ENCODE peak calls at places on chromosome 7, in seven cellular contexts. H is stomach, I is aorta, E is MM.1S, R is heart left ventricle, G is body of pancreas, O is HL-60. Q is an unnamed sample.

GRCh38 chr7:28572321-28573058 is 160.2 kb downstream of the CREB5 start:
- DNase-seq in E (no peak), R (no peak), H (no peak), I (no peak), O (no peak), G (peak; percentile 11), Q (no peak)

GRCh38 chr7:153886506-153887391 is 165.4 kb upstream of the DPP6 start:
- DNase-seq in R (no peak), E (no peak), I (peak; percentile 72), O (no peak), H (no peak), G (peak; percentile 17), Q (no peak)

GRCh38 chr7:44735403-44736165 is 13.1 kb upstream of the ZMIZ2 start:
- DNase-seq in R (no peak), H (no peak), I (no peak), O (no peak), G (no peak), E (peak; percentile 15), Q (peak; percentile 99)

GRCh38 chr7:126702242-126703016 is 550.3 kb downstream of the GRM8 start:
- DNase-seq in I (no peak), G (no peak), O (no peak), E (no peak), R (no peak), H (no peak), Q (peak; percentile 17)

GRCh38 chr7:85483205-85483604 is 296.3 kb upstream of the SEMA3D start:
- DNase-seq in G (no peak), R (no peak), I (no peak), E (no peak), O (no peak), H (no peak), Q (peak; percentile 91)

GRCh38 chr7:138890782-138891445 is 90.3 kb downstream of the KIAA1549 start:
- DNase-seq in H (no peak), R (no peak), E (no peak), I (no peak), O (no peak), G (peak; percentile 43), Q (peak; percentile 69)

GRCh38 chr7:121961491-121961890 is 88.5 kb downstream of the PTPRZ1 start:
- DNase-seq in R (no peak), H (no peak), E (no peak), I (no peak), G (no peak), O (no peak), Q (peak; percentile 53)

GRCh38 chr7:137993395-137993743 is 8.5 kb downstream of the CREB3L2 start:
- DNase-seq in H (no peak), O (no peak), R (no peak), G (no peak), I (no peak), E (no peak), Q (no peak)

GRCh38 chr7:20778063-20778721 is 8.5 kb downstream of the SP8 start:
- DNase-seq in I (peak; percentile 72), R (no peak), H (peak; percentile 42), E (peak; percentile 46), G (no peak), O (no peak), Q (no peak)

GRCh38 chr7:27105161-27106122 is 3.0 kb upstream of the HOXA2 start:
- DNase-seq in O (no peak), G (no peak), H (no peak), I (no peak), E (no peak), R (no peak), Q (no peak)

GRCh38 chr7:135169936-135170222 is 628 bp downstream of the CYREN start:
- DNase-seq in O (peak; percentile 50), E (peak; percentile 62), R (no peak), H (no peak), I (no peak), G (no peak), Q (peak; percentile 35)

DNA sequence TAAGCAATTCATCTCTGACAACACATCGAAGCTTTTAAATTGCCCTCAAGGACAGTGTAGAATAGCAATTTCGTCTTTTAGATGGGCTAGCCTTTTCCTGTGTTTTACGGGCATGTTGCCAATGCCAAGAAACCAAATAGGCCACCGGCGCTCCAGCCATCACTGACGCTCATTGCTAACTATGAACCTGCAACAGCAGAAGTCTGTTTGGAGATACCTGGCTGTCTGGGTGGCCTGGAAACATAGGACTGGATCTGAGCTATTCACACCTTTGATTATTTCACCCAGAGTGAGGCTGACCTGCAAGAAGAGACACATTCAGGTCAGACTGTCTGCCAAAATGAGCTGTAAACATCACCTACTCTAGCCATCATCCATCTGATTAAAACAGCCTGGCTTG is 12.0 kb downstream of the KPNA7 start:
- DNase-seq in I (no peak), O (no peak), R (no peak), G (no peak), E (no peak), H (no peak), Q (no peak)
- H3K4me3 ChIP-seq in I (no peak overlapping the region), O (no peak overlapping the region), R (no peak overlapping the region), G (no peak overlapping the region), E (no peak overlapping the region), H (no peak overlapping the region), Q (no peak overlapping the region)

GRCh38 chr7:18541189-18541870 is 45.8 kb downstream of the HDAC9 start:
- DNase-seq in G (peak; percentile 90), I (peak; percentile 84), H (peak; percentile 86), O (no peak), E (no peak), R (peak; percentile 73), Q (peak; percentile 31)
- H3K4me3 ChIP-seq in G (no peak overlapping the region), I (peak overlapping the region; percentile 15), H (no peak overlapping the region), O (no peak overlapping the region), E (no peak overlapping the region), R (no peak overlapping the region), Q (no peak overlapping the region)

GRCh38 chr7:98286701-98287485 is 5.4 kb downstream of the BRI3 start:
- DNase-seq in I (no peak), E (no peak), R (peak; percentile 45), G (peak; percentile 72), O (no peak), H (peak; percentile 46), Q (no peak)

GRCh38 chr7:98284335-98285036 is 3.0 kb downstream of the BRI3 start:
- DNase-seq in G (peak; percentile 89), I (peak; percentile 93), R (peak; percentile 88), H (peak; percentile 85), E (no peak), O (peak; percentile 82), Q (peak; percentile 71)

GRCh38 chr7:98286093-98286525 is 4.6 kb downstream of the BRI3 start:
- DNase-seq in I (peak; percentile 88), R (peak; percentile 78), H (peak; percentile 62), E (no peak), G (peak; percentile 85), O (peak; percentile 51), Q (peak; percentile 76)

GRCh38 chr7:98283887-98284222 is 2.4 kb downstream of the BRI3 start:
- DNase-seq in I (no peak), O (peak; percentile 13), H (no peak), E (no peak), R (no peak), G (no peak), Q (no peak)

DNA sequence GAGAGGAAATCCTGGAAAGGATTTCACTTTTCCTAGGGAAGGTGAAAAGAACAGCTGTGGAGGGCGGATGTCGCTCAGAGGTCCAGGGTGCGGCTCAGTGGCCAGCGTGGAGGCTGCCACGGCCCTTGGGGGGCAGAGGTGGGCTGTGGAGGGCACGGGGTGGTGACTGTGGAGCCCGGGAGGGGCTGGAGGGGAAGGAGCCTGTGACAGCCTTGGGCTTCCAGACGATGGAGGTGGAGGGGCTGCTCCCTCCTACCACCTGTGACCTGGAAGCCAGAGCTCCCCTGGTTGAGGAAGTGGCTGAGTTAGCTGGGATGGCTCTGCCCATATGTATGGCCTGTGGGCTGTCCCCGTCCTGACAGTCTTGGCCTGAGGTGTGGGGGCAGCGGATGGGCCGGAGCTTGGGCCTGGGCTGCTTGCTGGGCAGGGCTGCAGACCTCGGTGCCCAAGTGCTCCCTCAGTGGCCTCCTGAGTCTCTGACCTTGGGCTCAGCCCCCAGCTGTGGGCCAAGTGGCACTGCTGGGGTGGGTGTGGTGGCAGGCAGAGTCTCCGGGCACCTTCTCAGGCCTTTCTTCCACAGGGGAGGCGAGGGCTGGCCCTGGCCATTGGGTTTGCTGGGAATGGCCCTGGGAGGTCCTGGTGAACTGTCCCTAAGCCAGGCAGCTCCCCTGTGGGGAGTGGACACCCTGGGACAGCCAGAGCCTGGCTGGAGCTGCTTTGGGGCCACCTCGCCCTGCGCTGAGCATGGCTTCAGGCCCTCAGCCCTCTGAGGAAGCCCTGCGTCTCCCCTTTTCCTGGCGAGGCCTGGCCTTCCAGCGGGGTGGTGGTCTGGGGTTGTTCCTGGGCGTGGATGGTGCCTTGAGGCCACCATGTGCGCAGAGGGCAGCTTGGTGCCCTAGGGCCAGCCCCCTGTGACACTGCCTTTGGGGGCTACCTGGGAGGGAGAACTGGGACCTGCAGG is 3.9 kb downstream of the BRI3 start:
- DNase-seq in G (no peak), O (no peak), R (no peak), H (no peak), E (no peak), I (no peak), Q (no peak)
- H3K4me3 ChIP-seq in G (no peak overlapping the region), O (peak overlapping the region; percentile 70), R (no peak overlapping the region), H (peak overlapping the region; percentile 93), E (no peak overlapping the region), I (no peak overlapping the region), Q (peak overlapping the region; percentile 93)

GRCh38 chr7:515628-516027 is 4.0 kb downstream of the PDGFA start:
- DNase-seq in R (no peak), H (no peak), O (no peak), I (no peak), E (no peak), G (no peak), Q (no peak)

GRCh38 chr7:512541-513311 is 6.9 kb downstream of the PDGFA start:
- DNase-seq in E (no peak), I (peak; percentile 87), G (peak; percentile 91), R (peak; percentile 52), O (no peak), H (peak; percentile 87), Q (no peak)

GRCh38 chr7:514651-515598 is 4.7 kb downstream of the PDGFA start:
- DNase-seq in E (no peak), R (peak; percentile 54), O (no peak), H (peak; percentile 77), I (no peak), G (peak; percentile 71), Q (peak; percentile 17)

GRCh38 chr7:513521-514166 is 6.0 kb downstream of the PDGFA start:
- DNase-seq in E (no peak), H (no peak), R (no peak), O (no peak), I (no peak), G (peak; percentile 42), Q (peak; percentile 59)

GRCh38 chr7:514242-514641 is 5.4 kb downstream of the PDGFA start:
- DNase-seq in E (no peak), G (no peak), R (no peak), O (no peak), I (no peak), H (no peak), Q (no peak)
- H3K4me3 ChIP-seq in E (no peak overlapping the region), G (no peak overlapping the region), R (no peak overlapping the region), O (no peak overlapping the region), I (no peak overlapping the region), H (peak overlapping the region; percentile 76), Q (no peak overlapping the region)

DNA sequence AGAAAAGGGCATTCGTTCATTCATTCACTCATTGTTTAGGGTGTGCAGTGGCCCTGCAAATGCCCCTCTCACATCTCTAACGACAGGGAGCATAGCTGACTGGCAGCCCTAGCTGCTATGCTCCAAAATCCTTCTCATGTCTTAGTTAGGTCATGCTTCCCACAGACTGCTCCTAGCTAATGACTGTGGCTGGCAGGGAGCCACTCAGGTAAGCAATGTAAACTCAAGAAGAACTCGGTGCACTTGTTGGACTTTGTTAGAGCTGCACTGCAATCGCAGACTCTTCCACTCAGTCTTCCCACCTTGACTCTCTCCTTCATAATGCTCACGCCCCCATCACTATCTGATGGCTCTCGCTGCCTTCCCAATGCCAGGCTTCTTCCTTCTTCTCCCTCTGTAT is 24.1 kb downstream of the OR9A2 start:
- DNase-seq in I (no peak), O (no peak), R (no peak), G (peak; percentile 60), H (peak; percentile 81), E (no peak), Q (no peak)
- H3K4me3 ChIP-seq in I (no peak overlapping the region), O (no peak overlapping the region), R (no peak overlapping the region), G (no peak overlapping the region), H (peak overlapping the region; percentile 40), E (peak overlapping the region; percentile 50), Q (no peak overlapping the region)